ENCODE peak calls at places on chromosomes 7 and 10, in ten cellular contexts. F, M, W, O, N, K, D, A, V and J are unnamed samples.

GRCh38 chr7:153027210-153027609 is 267.7 kb downstream of the ACTR3B start:
- DNase-seq in W (no peak), A (no peak), V (no peak), N (no peak), D (no peak), O (no peak), F (no peak), K (no peak), M (no peak), J (no peak)

GRCh38 chr7:21587139-21587773 is 44.4 kb downstream of the DNAH11 start:
- DNase-seq in D (no peak), A (no peak), V (no peak), K (no peak), M (no peak), F (no peak), W (no peak), O (peak), N (no peak), J (no peak)

GRCh38 chr10:12780634-12781601 is 220.6 kb downstream of the CCDC3 start:
- DNase-seq in D (peak), F (peak), V (no peak), N (no peak), O (no peak), K (peak), A (no peak), W (peak), M (no peak), J (peak)

GRCh38 chr10:6269953-6270867 is 67.5 kb downstream of the PFKFB3 start:
- DNase-seq in A (peak), M (no peak), D (no peak), W (no peak), N (no peak), V (no peak), K (no peak), F (no peak), O (no peak), J (no peak)

GRCh38 chr10:72272689-72273409 is 875 bp upstream of the DDIT4 start:
- DNase-seq in N (peak), F (peak), M (peak), K (peak), A (no peak), V (peak), D (peak), W (peak), O (peak), J (peak)

GRCh38 chr7:27520828-27521790 is 141.6 kb downstream of the HIBADH start:
- DNase-seq in D (no peak), A (no peak), N (no peak), O (no peak), V (peak), W (peak), M (no peak), F (no peak), K (peak), J (no peak)

GRCh38 chr7:36736827-36737211 is 12.5 kb upstream of the AOAH start:
- DNase-seq in F (no peak), W (no peak), K (no peak), O (no peak), A (no peak), V (no peak), M (no peak), D (peak), N (no peak), J (no peak)

GRCh38 chr10:104732222-104732621 is 91.1 kb downstream of the SORCS3 start:
- DNase-seq in O (no peak), V (no peak), M (no peak), W (no peak), D (no peak), A (no peak), K (no peak), F (no peak), N (no peak), J (no peak)

GRCh38 chr10:70604106-70604505 is 1.6 kb upstream of the PRF1 start:
- DNase-seq in F (no peak), D (no peak), N (no peak), A (no peak), V (no peak), K (no peak), M (no peak), W (no peak), O (no peak), J (no peak)

GRCh38 chr10:126659750-126660149 is 10.7 kb downstream of the C10orf90 start:
- DNase-seq in K (no peak), O (no peak), W (peak), D (no peak), V (no peak), N (no peak), F (no peak), M (no peak), A (no peak), J (no peak)

GRCh38 chr7:36487756-36488336 is 98.2 kb downstream of the ANLN start:
- DNase-seq in W (peak), M (no peak), N (no peak), A (no peak), K (no peak), F (peak), D (peak), O (peak), V (no peak), J (no peak)

GRCh38 chr10:97879241-97879640 is 29.6 kb downstream of the GOLGA7B start:
- DNase-seq in O (no peak), M (no peak), W (no peak), V (no peak), D (no peak), K (no peak), A (no peak), N (no peak), F (no peak), J (no peak)

GRCh38 chr7:65509368-65510186 is 135.9 kb downstream of the ZNF92 start:
- DNase-seq in W (no peak), D (no peak), N (no peak), M (peak), K (no peak), F (peak), A (peak), O (peak), V (peak), J (peak)

GRCh38 chr7:1859266-1860035 is 189.4 kb downstream of the ELFN1 start:
- DNase-seq in O (no peak), M (peak), W (no peak), F (no peak), D (no peak), A (peak), N (no peak), V (peak), K (no peak), J (no peak)

GRCh38 chr7:158194365-158194900 is 393.2 kb downstream of the PTPRN2 start:
- DNase-seq in F (no peak), N (no peak), D (no peak), W (no peak), A (no peak), O (no peak), M (no peak), K (no peak), V (peak), J (no peak)

GRCh38 chr10:75408911-75409885 is 7.6 kb upstream of the ZNF503 start:
- DNase-seq in D (no peak), O (peak), K (peak), W (peak), N (no peak), F (no peak), A (no peak), M (peak), V (peak), J (peak)

GRCh38 chr7:11911900-11912299 is 79.9 kb upstream of the THSD7A start:
- DNase-seq in F (peak), W (no peak), M (no peak), K (no peak), D (no peak), N (no peak), V (no peak), O (no peak), A (no peak), J (no peak)

GRCh38 chr7:153399554-153399940 is 640.0 kb downstream of the ACTR3B start:
- DNase-seq in K (no peak), M (no peak), O (no peak), A (no peak), V (no peak), F (no peak), D (no peak), N (no peak), W (no peak), J (no peak)

GRCh38 chr10:26939290-26939956 is 78.7 kb upstream of the ABI1 start:
- DNase-seq in A (no peak), F (no peak), D (no peak), V (no peak), M (peak), N (no peak), K (no peak), O (no peak), W (no peak), J (no peak)

GRCh38 chr10:91163269-91163708 is 57.2 kb upstream of the PCGF5 start:
- DNase-seq in O (peak), V (peak), M (peak), D (peak), K (peak), N (no peak), F (peak), A (peak), W (peak), J (peak)

GRCh38 chr10:91613411-91614253 is 19.2 kb downstream of the PPP1R3C start:
- DNase-seq in K (peak), F (no peak), W (peak), M (peak), V (no peak), A (no peak), D (peak), N (no peak), O (no peak), J (no peak)

GRCh38 chr7:57425969-57426628 is 23.9 kb upstream of the ZNF716 start:
- DNase-seq in O (no peak), N (no peak), W (no peak), F (no peak), A (no peak), V (no peak), K (no peak), M (peak), D (peak), J (no peak)

GRCh38 chr10:29699621-29700020 is 64.8 kb upstream of the SVIL start:
- DNase-seq in V (no peak), N (no peak), A (no peak), O (no peak), D (peak), W (no peak), F (no peak), M (no peak), K (no peak), J (no peak)

GRCh38 chr7:47255441-47255840 is 326.5 kb downstream of the TNS3 start:
- DNase-seq in W (peak), V (no peak), A (no peak), O (no peak), M (no peak), N (no peak), F (no peak), D (no peak), K (no peak), J (no peak)

GRCh38 chr7:47252706-47253105 is 329.2 kb downstream of the TNS3 start:
- DNase-seq in K (no peak), O (no peak), D (no peak), A (no peak), N (no peak), V (no peak), W (no peak), F (no peak), M (no peak), J (no peak)

GRCh38 chr7:47254081-47255006 is 327.6 kb downstream of the TNS3 start:
- DNase-seq in W (peak), D (peak), M (peak), K (peak), V (peak), F (peak), O (peak), A (no peak), N (peak), J (peak)

GRCh38 chr7:47255007-47255406 is 326.9 kb downstream of the TNS3 start:
- DNase-seq in A (no peak), W (no peak), N (no peak), V (peak), K (no peak), O (no peak), M (peak), D (no peak), F (no peak), J (no peak)

GRCh38 chr7:47253650-47254080 is 328.2 kb downstream of the TNS3 start:
- DNase-seq in F (peak), K (peak), A (no peak), W (peak), N (no peak), M (peak), D (peak), V (peak), O (peak), J (peak)
- H3K4me3 ChIP-seq in F (peak), K (peak), A (no peak), W (peak), N (peak), M (peak), D (peak), V (peak), O (peak), J (peak)

DNA sequence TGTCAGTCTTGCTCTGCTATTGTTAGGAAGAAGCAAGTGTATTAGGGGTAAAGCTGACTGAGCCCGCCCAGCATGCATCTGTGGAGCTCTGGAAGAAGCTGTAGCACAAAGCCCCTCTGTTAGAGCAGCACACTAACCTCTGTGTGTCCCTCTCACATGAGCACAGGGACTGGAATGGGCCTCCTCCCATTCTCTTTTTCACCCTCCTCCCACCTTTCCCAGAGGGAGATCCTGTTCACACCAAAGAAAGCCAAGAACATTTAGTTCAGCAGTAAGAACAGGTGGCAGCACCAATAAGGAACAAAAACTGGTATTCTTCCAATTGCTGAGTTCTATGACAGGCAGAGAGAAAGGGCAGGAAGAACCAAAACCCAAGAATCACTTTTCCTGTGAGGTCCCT is 37.8 kb downstream of the USP54 start:
- DNase-seq in D (no peak), N (no peak), W (no peak), F (no peak), V (no peak), O (no peak), M (no peak), K (no peak), A (no peak), J (peak)
- H3K4me3 ChIP-seq in D (no peak), N (no peak), W (no peak), F (no peak), V (no peak), O (no peak), M (no peak), K (no peak), A (no peak), J (no peak)

DNA sequence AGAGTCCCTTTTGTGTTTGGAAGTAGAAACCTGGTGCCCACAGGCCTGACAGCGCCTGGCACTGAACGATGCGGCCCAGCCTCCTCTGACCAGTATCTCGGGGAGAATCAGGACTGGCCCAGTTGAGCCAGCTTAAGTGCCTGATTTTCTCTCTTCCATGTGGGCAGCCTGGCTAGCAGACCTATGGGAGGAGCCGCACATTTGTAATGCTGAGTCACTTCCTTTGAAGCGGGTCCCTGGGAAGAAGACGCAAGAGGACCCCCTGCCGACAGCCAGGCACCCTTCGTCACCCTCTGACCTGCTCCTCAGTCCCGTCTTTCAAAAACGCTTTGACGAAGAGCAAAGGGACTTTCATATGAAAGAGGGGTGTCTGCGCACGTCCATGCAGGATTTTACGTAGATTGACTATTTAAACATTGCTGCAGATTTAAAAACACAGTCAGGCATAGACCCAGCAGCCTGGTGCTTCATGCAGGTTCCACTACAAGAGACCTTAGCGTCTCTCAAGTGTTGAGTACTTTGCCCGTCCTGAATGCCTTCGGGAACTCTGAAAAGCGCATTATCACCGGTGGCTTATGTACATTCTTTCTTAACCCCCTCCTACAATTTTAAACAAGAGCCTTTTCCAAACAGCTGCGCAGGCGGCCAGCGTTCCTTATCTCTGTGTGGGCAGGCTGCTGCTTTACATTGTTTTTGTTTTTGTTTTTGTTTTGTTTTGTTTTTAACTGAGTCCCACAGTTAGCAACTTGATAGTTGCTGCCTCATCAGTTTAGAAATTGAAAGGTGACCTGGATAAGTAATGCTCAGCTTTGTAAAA is 36.5 kb upstream of the AP5Z1 start:
- DNase-seq in V (no peak), N (no peak), K (peak), W (peak), F (peak), D (peak), O (peak), M (no peak), A (no peak), J (no peak)
- H3K4me3 ChIP-seq in V (peak), N (no peak), K (peak), W (no peak), F (peak), D (no peak), O (no peak), M (peak), A (peak), J (peak)

GRCh38 chr7:140440593-140440992 is 36.7 kb downstream of the RAB19 start:
- DNase-seq in D (no peak), N (no peak), W (no peak), K (no peak), V (no peak), O (no peak), M (peak), F (no peak), A (no peak), J (no peak)

GRCh38 chr7:140439359-140439758 is 35.5 kb downstream of the RAB19 start:
- DNase-seq in W (no peak), M (no peak), D (no peak), N (no peak), F (no peak), A (no peak), O (no peak), K (no peak), V (no peak), J (no peak)

GRCh38 chr7:140433396-140433795 is 29.5 kb downstream of the RAB19 start:
- DNase-seq in A (no peak), V (no peak), O (no peak), M (peak), N (no peak), F (no peak), D (peak), K (no peak), W (no peak), J (no peak)

GRCh38 chr7:140435252-140435895 is 31.5 kb downstream of the RAB19 start:
- DNase-seq in O (no peak), F (no peak), D (no peak), A (no peak), N (no peak), V (peak), K (no peak), W (no peak), M (peak), J (peak)
- H3K4me3 ChIP-seq in O (no peak), F (peak), D (no peak), A (no peak), N (no peak), V (no peak), K (no peak), W (no peak), M (no peak), J (peak)

GRCh38 chr10:63365976-63366765 is 99.6 kb downstream of the JMJD1C start:
- DNase-seq in O (no peak), K (no peak), W (peak), N (no peak), V (no peak), F (no peak), M (no peak), A (no peak), D (no peak), J (no peak)

GRCh38 chr10:63364918-63365317 is 100.9 kb downstream of the JMJD1C start:
- DNase-seq in D (no peak), O (no peak), N (no peak), A (no peak), K (no peak), F (no peak), M (no peak), V (no peak), W (no peak), J (no peak)

GRCh38 chr10:63366933-63367332 is 98.8 kb downstream of the JMJD1C start:
- DNase-seq in V (no peak), O (no peak), A (no peak), D (no peak), F (no peak), K (no peak), W (no peak), M (no peak), N (no peak), J (no peak)

GRCh38 chr10:63369711-63370110 is 96.1 kb downstream of the JMJD1C start:
- DNase-seq in V (no peak), A (no peak), F (no peak), K (no peak), O (no peak), N (no peak), D (no peak), M (no peak), W (no peak), J (no peak)

DNA sequence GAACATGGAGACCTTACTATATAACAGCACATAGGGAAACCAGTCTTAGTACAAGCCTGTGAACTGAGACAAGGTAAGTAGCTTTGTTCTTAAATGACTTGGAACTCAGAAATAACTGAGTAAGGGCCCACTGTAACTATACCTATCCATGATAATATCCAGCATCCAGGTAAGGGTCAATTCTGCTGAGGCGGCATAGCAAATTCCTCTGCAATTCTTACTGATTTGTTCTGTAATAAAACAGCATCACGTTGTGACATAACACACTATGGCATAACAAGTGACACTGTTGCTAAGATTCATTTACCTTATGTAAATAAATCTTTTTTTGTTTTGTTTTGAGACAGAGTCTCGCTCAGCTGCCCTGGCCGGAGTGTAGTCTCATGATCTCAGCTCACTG is 97.4 kb downstream of the JMJD1C start:
- DNase-seq in A (no peak), F (no peak), K (no peak), V (no peak), W (no peak), N (no peak), D (no peak), O (no peak), M (no peak), J (no peak)
- H3K4me3 ChIP-seq in A (no peak), F (no peak), K (no peak), V (no peak), W (no peak), N (no peak), D (no peak), O (no peak), M (no peak), J (no peak)

DNA sequence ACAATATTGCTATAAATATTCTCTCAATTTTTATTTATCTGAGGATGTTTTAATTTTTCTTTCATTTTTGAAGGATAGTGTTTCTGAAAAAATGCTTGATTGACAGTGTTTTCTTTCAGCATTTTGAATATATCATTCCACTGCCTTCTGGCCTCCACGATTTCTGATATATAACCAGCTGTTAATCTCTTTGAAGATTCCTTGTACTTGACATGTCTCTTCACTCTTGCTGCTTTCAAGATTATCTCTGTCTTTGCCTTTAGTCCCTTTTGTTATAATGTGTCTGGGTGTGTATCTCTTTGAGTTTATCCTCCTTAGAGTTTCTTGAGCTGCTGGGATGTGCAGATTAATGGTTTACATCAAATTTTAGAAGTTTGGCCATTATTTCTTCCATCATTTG is 22.8 kb upstream of the DNAJC1 start:
- DNase-seq in D (no peak), K (no peak), W (no peak), O (no peak), N (no peak), V (no peak), A (no peak), M (no peak), F (no peak), J (no peak)
- H3K4me3 ChIP-seq in D (no peak), K (no peak), W (no peak), O (no peak), N (no peak), V (no peak), A (no peak), M (no peak), F (no peak), J (no peak)